ENCODE peak calls at places on chromosomes 12 and 14, in five cellular contexts. N is brain microvascular endothelial cell, J is cardiac muscle cell, Q is H9, V is left lung. P is an unnamed sample.

GRCh38 chr14:102510616-102511520 is 1.3 kb upstream of the ANKRD9 start:
- DNase-seq in J (peak), N (no peak), V (no peak), Q (peak), P (no peak)

GRCh38 chr12:56658921-56659320 is 13.1 kb upstream of the ATP5F1B start:
- DNase-seq in Q (no peak), N (no peak), J (no peak), V (no peak), P (no peak)

GRCh38 chr12:131432532-131433260 is 278.2 kb upstream of the SFSWAP start:
- DNase-seq in Q (no peak), J (no peak), V (no peak), N (no peak), P (no peak)

GRCh38 chr12:26798013-26798412 is 35.0 kb downstream of the ITPR2 start:
- DNase-seq in N (peak), J (no peak), Q (no peak), V (no peak), P (no peak)

GRCh38 chr12:5796171-5797091 is 148.6 kb downstream of the ANO2 start:
- DNase-seq in V (no peak), N (no peak), Q (peak), J (peak), P (no peak)

GRCh38 chr12:62977419-62977818 is 42.5 kb upstream of the PPM1H start:
- DNase-seq in V (no peak), J (no peak), N (peak), Q (no peak), P (no peak)

GRCh38 chr12:40226652-40227051 is 1.9 kb downstream of the LRRK2 start:
- DNase-seq in J (no peak), V (no peak), Q (no peak), N (peak), P (no peak)

GRCh38 chr12:128797119-128798118 is 26.3 kb downstream of the SLC15A4 start:
- DNase-seq in V (no peak), N (no peak), Q (no peak), J (no peak), P (peak)

DNA sequence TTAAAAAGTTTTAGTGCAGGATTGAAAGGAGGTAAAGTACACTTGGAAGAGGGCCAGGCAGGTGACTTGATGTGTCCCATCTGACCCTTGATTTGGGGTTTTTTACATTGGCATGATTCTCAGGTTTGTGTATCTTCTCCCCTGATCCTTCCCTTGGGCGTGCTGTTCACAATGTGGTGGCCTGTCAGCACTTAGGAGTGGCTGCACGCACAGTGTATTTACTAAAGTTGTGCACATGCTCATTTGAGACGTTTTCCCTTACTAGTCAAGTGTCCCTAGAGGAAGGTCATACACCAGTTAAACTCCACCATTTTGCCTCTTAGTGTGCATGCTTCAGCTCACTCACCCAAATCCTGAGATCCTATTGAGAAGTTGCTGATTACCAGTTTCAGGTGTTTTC is 145.7 kb upstream of the PLEKHA5 start:
- DNase-seq in V (no peak), J (no peak), N (no peak), Q (no peak), P (no peak)
- TF ChIP-seq CTCF in V (no peak), J (no peak), N (no peak), Q (no peak), P (no peak)

GRCh38 chr12:102119674-102120563 is at the start of the genes NUP37 and PARPBP:
- DNase-seq in J (peak), Q (peak), N (peak), V (peak), P (peak)
- TF ChIP-seq CTCF in J (no peak), Q (no peak), N (peak), V (no peak), P (no peak)

GRCh38 chr12:75505706-75506312 is 5.6 kb downstream of the KRR1 start:
- DNase-seq in V (no peak), N (no peak), J (peak), Q (no peak), P (no peak)

GRCh38 chr12:75508159-75508558 is 3.2 kb downstream of the KRR1 start:
- DNase-seq in J (no peak), V (no peak), Q (no peak), N (no peak), P (no peak)

GRCh38 chr12:75509621-75510020 is 1.8 kb downstream of the KRR1 start:
- DNase-seq in Q (no peak), N (no peak), V (no peak), J (no peak), P (no peak)

DNA sequence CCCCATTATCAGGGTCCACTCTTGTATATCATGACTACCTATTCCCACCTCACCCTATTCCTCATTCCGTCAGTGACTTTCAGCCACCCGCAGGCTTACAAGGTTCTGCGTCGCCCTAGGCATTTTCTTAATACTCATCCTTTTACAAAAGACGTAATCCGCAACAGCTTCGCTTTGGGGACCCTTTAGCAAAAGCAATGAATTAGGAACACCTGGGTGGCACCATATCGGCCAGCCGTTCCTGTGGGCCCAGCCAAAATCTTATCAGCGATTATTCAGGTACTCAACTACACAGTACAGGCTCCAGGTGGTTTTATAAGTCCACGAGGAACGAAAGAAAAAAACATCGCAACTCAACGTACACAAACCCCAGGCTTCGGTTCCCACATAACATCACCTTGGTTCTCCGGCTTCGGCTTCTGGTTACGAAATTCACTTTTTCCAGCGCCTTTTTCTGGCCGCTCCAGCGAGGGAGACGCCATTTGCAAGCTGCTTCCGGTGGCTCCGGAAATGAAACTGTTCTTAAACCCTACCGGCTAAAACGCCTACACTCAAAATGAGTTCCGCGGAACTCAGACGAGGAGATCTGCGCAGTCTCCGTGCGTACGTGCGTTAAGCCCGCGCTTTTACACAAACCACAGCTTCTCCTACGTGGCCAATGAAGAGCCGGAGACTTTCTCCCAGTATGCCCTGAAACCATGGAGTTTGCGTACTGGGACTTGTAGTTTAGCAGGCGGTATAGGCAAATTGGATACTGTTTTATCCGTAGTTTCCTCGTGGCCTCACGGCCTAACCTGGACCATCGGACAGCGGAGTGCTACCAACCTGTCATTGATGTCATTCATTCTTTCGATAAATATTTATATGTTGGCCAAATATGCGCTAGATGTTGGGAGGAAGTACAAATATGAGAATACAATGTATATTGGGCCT is at the start of gene KRR1:
- DNase-seq in J (peak), N (peak), Q (peak), V (peak), P (peak)
- TF ChIP-seq CTCF in J (no peak), N (peak), Q (no peak), V (no peak), P (no peak)

GRCh38 chr14:32761381-32761968 is 177.2 kb upstream of the NPAS3 start:
- DNase-seq in N (peak), V (no peak), Q (no peak), J (no peak), P (no peak)

GRCh38 chr14:32763673-32764072 is 175.0 kb upstream of the NPAS3 start:
- DNase-seq in Q (no peak), N (no peak), J (no peak), V (no peak), P (no peak)

GRCh38 chr14:32764131-32764530 is 174.5 kb upstream of the NPAS3 start:
- DNase-seq in V (no peak), Q (no peak), J (no peak), N (peak), P (no peak)

GRCh38 chr14:32757568-32757967 is 181.1 kb upstream of the NPAS3 start:
- DNase-seq in V (no peak), Q (no peak), J (no peak), N (no peak), P (no peak)

GRCh38 chr14:32762886-32763285 is 175.8 kb upstream of the NPAS3 start:
- DNase-seq in Q (no peak), V (no peak), J (no peak), N (peak), P (no peak)
- TF ChIP-seq CTCF in Q (no peak), V (no peak), J (no peak), N (no peak), P (no peak)

DNA sequence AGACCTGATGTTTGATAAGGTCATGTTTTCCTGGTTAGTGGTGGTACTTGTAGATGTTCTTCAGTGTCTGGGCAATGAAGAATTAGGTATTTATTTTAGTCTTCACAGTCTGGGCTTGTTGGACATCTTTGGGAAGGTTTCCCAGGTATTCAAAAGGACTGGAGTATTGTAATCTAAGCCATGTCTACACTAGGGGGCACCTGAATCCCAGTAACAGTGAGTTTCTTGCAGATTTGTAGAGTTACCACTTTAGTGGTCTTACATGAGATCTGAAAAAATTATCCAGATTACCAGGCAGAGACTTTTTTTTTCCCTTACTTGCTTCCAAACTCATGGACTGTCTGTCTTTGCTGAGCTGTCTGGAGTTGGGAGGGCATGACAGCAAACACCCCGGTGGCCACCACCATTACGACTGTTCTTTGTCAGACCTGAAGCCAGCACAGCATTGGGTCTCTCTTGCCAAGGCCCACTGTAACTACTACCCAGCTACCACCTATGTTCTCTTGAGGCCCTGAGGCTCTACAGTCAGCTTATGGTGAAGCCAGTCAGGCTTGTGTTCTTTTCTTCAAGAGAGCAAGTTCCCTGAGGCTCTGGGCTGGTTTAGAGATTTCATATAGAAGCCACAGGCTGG is 820.7 kb upstream of the FBXO33 start:
- DNase-seq in Q (no peak), V (no peak), N (no peak), J (no peak), P (no peak)
- TF ChIP-seq CTCF in Q (peak), V (no peak), N (no peak), J (no peak), P (no peak)

DNA sequence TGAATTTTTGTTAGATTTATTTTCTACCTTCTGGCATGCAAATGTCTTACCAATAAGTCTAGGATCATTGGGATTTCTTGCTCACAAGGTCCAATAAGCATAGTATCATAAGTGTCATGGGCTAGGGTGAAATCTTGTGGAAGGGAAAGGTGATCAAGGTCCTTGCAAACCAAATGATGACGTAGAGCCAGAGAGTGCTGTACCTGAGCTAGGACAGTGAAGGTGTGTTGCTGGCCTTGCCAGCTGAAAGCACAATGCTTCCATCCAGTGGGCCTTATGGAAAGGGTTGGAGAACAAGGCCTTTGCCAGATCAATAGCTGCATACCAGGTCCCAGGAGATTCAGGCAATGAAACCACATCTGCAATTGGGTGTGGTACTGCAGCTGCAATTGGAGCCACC is 208.8 kb upstream of the MYL2 start:
- DNase-seq in V (no peak), J (no peak), Q (no peak), N (no peak), P (no peak)
- TF ChIP-seq CTCF in V (no peak), J (no peak), Q (no peak), N (no peak), P (no peak)

GRCh38 chr14:64800000-64800399 is 79.7 kb downstream of the SPTB start:
- DNase-seq in V (no peak), N (peak), Q (peak), J (peak), P (no peak)
- TF ChIP-seq CTCF in V (peak), N (peak), Q (peak), J (peak), P (no peak)

DNA sequence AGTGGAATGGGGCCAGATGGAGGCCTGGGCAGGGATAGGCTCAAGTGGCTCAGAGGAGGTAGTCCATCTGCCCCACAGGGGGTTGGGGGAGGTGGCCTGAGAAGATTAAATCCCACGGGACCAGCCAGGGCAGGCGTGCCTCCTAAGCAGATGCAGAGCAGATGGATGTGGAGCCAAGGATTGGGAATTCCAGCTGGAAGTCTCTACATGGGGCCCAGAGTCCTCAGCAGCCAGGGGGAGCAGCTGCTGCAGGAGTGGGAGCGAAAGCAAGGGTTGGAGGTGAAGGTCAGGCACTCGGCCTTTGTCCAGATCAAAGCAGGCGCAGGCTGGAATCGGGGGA is 42.4 kb upstream of the VRK1 start:
- DNase-seq in J (no peak), V (no peak), N (no peak), Q (peak), P (no peak)
- TF ChIP-seq CTCF in J (no peak), V (no peak), N (no peak), Q (peak), P (no peak)

P was measured in natural killer cell.